ENCODE peak calls at places on chromosome 9, in four cellular contexts. V is gastrocnemius medialis, Y is cerebellar cortex, F is M059J. W is an unnamed sample.

GRCh38 chr9:120937596-120937995 is 11.0 kb upstream of the TRAF1 start:
- DNase-seq in F (peak), Y (no peak), V (no peak), W (no peak)

GRCh38 chr9:93644397-93645088 is 68.2 kb downstream of the PHF2 start:
- DNase-seq in Y (no peak), F (no peak), V (no peak), W (no peak)

GRCh38 chr9:16689352-16689938 is 181.0 kb downstream of the BNC2 start:
- DNase-seq in Y (no peak), F (peak), V (no peak), W (no peak)

GRCh38 chr9:2597483-2597882 is 24.1 kb upstream of the VLDLR start:
- DNase-seq in Y (no peak), F (peak), V (no peak), W (no peak)

GRCh38 chr9:134297082-134297415 is 29.2 kb upstream of the RXRA start:
- DNase-seq in V (no peak), Y (no peak), F (no peak), W (no peak)

GRCh38 chr9:95989304-95989703 is 113.8 kb downstream of the ERCC6L2 start:
- DNase-seq in Y (no peak), F (no peak), V (no peak), W (no peak)

GRCh38 chr9:12716823-12717222 is 23.6 kb downstream of the TYRP1 start:
- DNase-seq in Y (peak), V (no peak), F (no peak), W (no peak)

GRCh38 chr9:6302417-6302816 is 25.8 kb upstream of the TPD52L3 start:
- DNase-seq in V (no peak), F (peak), Y (no peak), W (no peak)

GRCh38 chr9:450561-450960 is 235.9 kb downstream of the DOCK8 start:
- DNase-seq in Y (no peak), V (no peak), F (peak), W (no peak)

GRCh38 chr9:4197548-4197947 is 102.3 kb downstream of the GLIS3 start:
- DNase-seq in F (no peak), V (no peak), Y (no peak), W (peak)

GRCh38 chr9:79236466-79236865 is 335.3 kb upstream of the TLE4 start:
- DNase-seq in Y (no peak), F (peak), V (no peak), W (no peak)

GRCh38 chr9:37968228-37968672 is 64.3 kb upstream of the SLC25A51 start:
- DNase-seq in F (peak), V (no peak), Y (no peak), W (no peak)

GRCh38 chr9:21060919-21061561 is 16.7 kb downstream of the IFNB1 start:
- DNase-seq in Y (no peak), V (no peak), F (peak), W (peak)

GRCh38 chr9:129131300-129132145 is 20.3 kb downstream of the PTPA start:
- DNase-seq in F (peak), V (peak), Y (peak), W (peak)

GRCh38 chr9:123820139-123820538 is 109.8 kb downstream of the DENND1A start:
- DNase-seq in V (no peak), Y (no peak), F (no peak), W (peak)

GRCh38 chr9:135750786-135751185 is 48.8 kb downstream of the KCNT1 start:
- DNase-seq in Y (no peak), F (no peak), V (no peak), W (no peak)

GRCh38 chr9:129069825-129070473 is 11.0 kb upstream of the DOLPP1 start:
- DNase-seq in F (no peak), V (no peak), Y (no peak), W (no peak)

GRCh38 chr9:83920469-83920941 is 727 bp downstream of the KIF27 start:
- DNase-seq in Y (peak), V (no peak), F (peak), W (no peak)

GRCh38 chr9:36996677-36997076 is 37.4 kb downstream of the PAX5 start:
- DNase-seq in F (no peak), V (no peak), Y (no peak), W (no peak)

GRCh38 chr9:76394023-76394895 is at the start of gene RFK:
- DNase-seq in F (peak), V (peak), Y (peak), W (peak)

GRCh38 chr9:31604516-31604915 is 779.9 kb upstream of the ACO1 start:
- DNase-seq in F (no peak), Y (no peak), V (no peak), W (no peak)

GRCh38 chr9:6930827-6931226 is 173.1 kb downstream of the KDM4C start:
- DNase-seq in V (no peak), F (peak), Y (no peak), W (no peak)

GRCh38 chr9:129164246-129164930 is 13.7 kb downstream of the IER5L start:
- DNase-seq in V (no peak), F (no peak), Y (no peak), W (no peak)

GRCh38 chr9:133112361-133113026 is 8.5 kb downstream of the RALGDS start:
- DNase-seq in V (peak), Y (no peak), F (peak), W (peak)

GRCh38 chr9:114163517-114163924 is 8.2 kb downstream of the COL27A1 start:
- DNase-seq in F (peak), V (peak), Y (no peak), W (no peak)

GRCh38 chr9:19640023-19640422 is 148.8 kb downstream of the SLC24A2 start:
- DNase-seq in V (no peak), Y (no peak), F (no peak), W (no peak)

GRCh38 chr9:14347408-14348224 is 33.7 kb upstream of the NFIB start:
- DNase-seq in V (peak), Y (peak), F (peak), W (no peak)

GRCh38 chr9:98101868-98102273 is 17.2 kb downstream of the TRIM14 start:
- DNase-seq in Y (no peak), V (no peak), F (no peak), W (peak)

GRCh38 chr9:122777935-122778671 is 10.6 kb upstream of the OR5C1 start:
- DNase-seq in V (no peak), Y (no peak), F (peak), W (no peak)

GRCh38 chr9:89608646-89609335 is 4.0 kb downstream of the GADD45G start:
- DNase-seq in Y (peak), V (peak), F (no peak), W (no peak)

GRCh38 chr9:21711504-21711903 is 90.9 kb upstream of the MTAP start:
- DNase-seq in Y (no peak), V (no peak), F (peak), W (no peak)

GRCh38 chr9:119453490-119453911 is 84.3 kb upstream of the BRINP1 start:
- DNase-seq in F (peak), Y (no peak), V (no peak), W (no peak)